ENCODE peak calls at places on chromosome 3, in seven cellular contexts. One of them, this sample, is unnamed.

GRCh38 chr3:72722930-72723726 is 125.1 kb downstream of the SHQ1 start:
- DNase-seq in effector CD4-positive, alpha-beta T cell: no peak
- DNase-seq in CD8-positive, alpha-beta T cell: no peak
- DNase-seq in WTC11: no peak
- DNase-seq in fibroblast of villous mesenchyme: peak
- DNase-seq in GF-D8: no peak
- DNase-seq in stimulated activated CD8-positive, alpha-beta memory T cell treated with anti-CD3 and anti-CD28 coated beads, Interleukin-12 subunit alpha, Interleukin-12 subunit beta, amount 100 ng/mL, for 4 hours: no peak
- DNase-seq in this sample: peak

GRCh38 chr3:184354121-184354728 is 7.2 kb downstream of the CLCN2 start:
- DNase-seq in CD8-positive, alpha-beta T cell: no peak
- DNase-seq in GF-D8: no peak
- DNase-seq in fibroblast of villous mesenchyme: no peak
- DNase-seq in stimulated activated CD8-positive, alpha-beta memory T cell treated with anti-CD3 and anti-CD28 coated beads, Interleukin-12 subunit alpha, Interleukin-12 subunit beta, amount 100 ng/mL, for 4 hours: no peak
- DNase-seq in WTC11: peak
- DNase-seq in effector CD4-positive, alpha-beta T cell: peak
- DNase-seq in this sample: no peak

GRCh38 chr3:135905058-135905724 is 60.3 kb upstream of the PPP2R3A start:
- DNase-seq in GF-D8: no peak
- DNase-seq in stimulated activated CD8-positive, alpha-beta memory T cell treated with anti-CD3 and anti-CD28 coated beads, Interleukin-12 subunit alpha, Interleukin-12 subunit beta, amount 100 ng/mL, for 4 hours: no peak
- DNase-seq in effector CD4-positive, alpha-beta T cell: no peak
- DNase-seq in fibroblast of villous mesenchyme: peak
- DNase-seq in CD8-positive, alpha-beta T cell: no peak
- DNase-seq in WTC11: no peak
- DNase-seq in this sample: no peak

GRCh38 chr3:145125307-145125706 is 1035.7 kb downstream of the PLOD2 start:
- DNase-seq in CD8-positive, alpha-beta T cell: no peak
- DNase-seq in stimulated activated CD8-positive, alpha-beta memory T cell treated with anti-CD3 and anti-CD28 coated beads, Interleukin-12 subunit alpha, Interleukin-12 subunit beta, amount 100 ng/mL, for 4 hours: no peak
- DNase-seq in fibroblast of villous mesenchyme: no peak
- DNase-seq in effector CD4-positive, alpha-beta T cell: no peak
- DNase-seq in WTC11: no peak
- DNase-seq in GF-D8: no peak
- DNase-seq in this sample: peak

GRCh38 chr3:157310329-157311065 is 126.2 kb upstream of the PTX3 start:
- DNase-seq in fibroblast of villous mesenchyme: no peak
- DNase-seq in WTC11: no peak
- DNase-seq in CD8-positive, alpha-beta T cell: no peak
- DNase-seq in effector CD4-positive, alpha-beta T cell: no peak
- DNase-seq in GF-D8: no peak
- DNase-seq in stimulated activated CD8-positive, alpha-beta memory T cell treated with anti-CD3 and anti-CD28 coated beads, Interleukin-12 subunit alpha, Interleukin-12 subunit beta, amount 100 ng/mL, for 4 hours: no peak
- DNase-seq in this sample: no peak

GRCh38 chr3:69951616-69952015 is 47.9 kb upstream of the SAMMSON start:
- DNase-seq in CD8-positive, alpha-beta T cell: no peak
- DNase-seq in WTC11: no peak
- DNase-seq in GF-D8: no peak
- DNase-seq in fibroblast of villous mesenchyme: no peak
- DNase-seq in effector CD4-positive, alpha-beta T cell: no peak
- DNase-seq in stimulated activated CD8-positive, alpha-beta memory T cell treated with anti-CD3 and anti-CD28 coated beads, Interleukin-12 subunit alpha, Interleukin-12 subunit beta, amount 100 ng/mL, for 4 hours: no peak
- DNase-seq in this sample: no peak

GRCh38 chr3:10839167-10839566 is 23.1 kb downstream of the SLC6A11 start:
- DNase-seq in effector CD4-positive, alpha-beta T cell: no peak
- DNase-seq in stimulated activated CD8-positive, alpha-beta memory T cell treated with anti-CD3 and anti-CD28 coated beads, Interleukin-12 subunit alpha, Interleukin-12 subunit beta, amount 100 ng/mL, for 4 hours: no peak
- DNase-seq in fibroblast of villous mesenchyme: no peak
- DNase-seq in CD8-positive, alpha-beta T cell: no peak
- DNase-seq in WTC11: no peak
- DNase-seq in GF-D8: no peak
- DNase-seq in this sample: no peak

GRCh38 chr3:105802073-105802706 is 66.6 kb downstream of the CBLB start:
- DNase-seq in fibroblast of villous mesenchyme: no peak
- DNase-seq in GF-D8: no peak
- DNase-seq in CD8-positive, alpha-beta T cell: no peak
- DNase-seq in WTC11: no peak
- DNase-seq in stimulated activated CD8-positive, alpha-beta memory T cell treated with anti-CD3 and anti-CD28 coated beads, Interleukin-12 subunit alpha, Interleukin-12 subunit beta, amount 100 ng/mL, for 4 hours: no peak
- DNase-seq in effector CD4-positive, alpha-beta T cell: no peak
- DNase-seq in this sample: no peak

GRCh38 chr3:16205156-16205870 is 30.8 kb downstream of the GALNT15 start:
- DNase-seq in stimulated activated CD8-positive, alpha-beta memory T cell treated with anti-CD3 and anti-CD28 coated beads, Interleukin-12 subunit alpha, Interleukin-12 subunit beta, amount 100 ng/mL, for 4 hours: no peak
- DNase-seq in GF-D8: no peak
- DNase-seq in fibroblast of villous mesenchyme: no peak
- DNase-seq in WTC11: no peak
- DNase-seq in CD8-positive, alpha-beta T cell: no peak
- DNase-seq in effector CD4-positive, alpha-beta T cell: no peak
- DNase-seq in this sample: no peak

GRCh38 chr3:100496711-100497261 is 4.4 kb downstream of the TMEM45A start:
- DNase-seq in CD8-positive, alpha-beta T cell: no peak
- DNase-seq in effector CD4-positive, alpha-beta T cell: no peak
- DNase-seq in GF-D8: no peak
- DNase-seq in stimulated activated CD8-positive, alpha-beta memory T cell treated with anti-CD3 and anti-CD28 coated beads, Interleukin-12 subunit alpha, Interleukin-12 subunit beta, amount 100 ng/mL, for 4 hours: no peak
- DNase-seq in WTC11: no peak
- DNase-seq in fibroblast of villous mesenchyme: peak
- DNase-seq in this sample: peak

GRCh38 chr3:33440328-33440577 is at the start of gene UBP1:
- DNase-seq in effector CD4-positive, alpha-beta T cell: no peak
- DNase-seq in CD8-positive, alpha-beta T cell: no peak
- DNase-seq in WTC11: peak
- DNase-seq in stimulated activated CD8-positive, alpha-beta memory T cell treated with anti-CD3 and anti-CD28 coated beads, Interleukin-12 subunit alpha, Interleukin-12 subunit beta, amount 100 ng/mL, for 4 hours: no peak
- DNase-seq in fibroblast of villous mesenchyme: no peak
- DNase-seq in GF-D8: no peak
- DNase-seq in this sample: no peak

GRCh38 chr3:29335438-29335837 is 54.6 kb downstream of the RBMS3 start:
- DNase-seq in effector CD4-positive, alpha-beta T cell: no peak
- DNase-seq in CD8-positive, alpha-beta T cell: no peak
- DNase-seq in fibroblast of villous mesenchyme: peak
- DNase-seq in WTC11: peak
- DNase-seq in GF-D8: no peak
- DNase-seq in stimulated activated CD8-positive, alpha-beta memory T cell treated with anti-CD3 and anti-CD28 coated beads, Interleukin-12 subunit alpha, Interleukin-12 subunit beta, amount 100 ng/mL, for 4 hours: no peak
- DNase-seq in this sample: peak

GRCh38 chr3:21345577-21345976 is 405.4 kb downstream of the ZNF385D start:
- DNase-seq in GF-D8: no peak
- DNase-seq in stimulated activated CD8-positive, alpha-beta memory T cell treated with anti-CD3 and anti-CD28 coated beads, Interleukin-12 subunit alpha, Interleukin-12 subunit beta, amount 100 ng/mL, for 4 hours: no peak
- DNase-seq in CD8-positive, alpha-beta T cell: no peak
- DNase-seq in effector CD4-positive, alpha-beta T cell: no peak
- DNase-seq in fibroblast of villous mesenchyme: no peak
- DNase-seq in WTC11: no peak
- DNase-seq in this sample: no peak

GRCh38 chr3:38318766-38319671 is 27.6 kb upstream of the XYLB start:
- DNase-seq in effector CD4-positive, alpha-beta T cell: no peak
- DNase-seq in fibroblast of villous mesenchyme: no peak
- DNase-seq in CD8-positive, alpha-beta T cell: no peak
- DNase-seq in WTC11: no peak
- DNase-seq in stimulated activated CD8-positive, alpha-beta memory T cell treated with anti-CD3 and anti-CD28 coated beads, Interleukin-12 subunit alpha, Interleukin-12 subunit beta, amount 100 ng/mL, for 4 hours: no peak
- DNase-seq in GF-D8: no peak
- DNase-seq in this sample: no peak

GRCh38 chr3:13052191-13052590 is 21.0 kb downstream of the IQSEC1 start:
- DNase-seq in WTC11: no peak
- DNase-seq in stimulated activated CD8-positive, alpha-beta memory T cell treated with anti-CD3 and anti-CD28 coated beads, Interleukin-12 subunit alpha, Interleukin-12 subunit beta, amount 100 ng/mL, for 4 hours: no peak
- DNase-seq in effector CD4-positive, alpha-beta T cell: no peak
- DNase-seq in GF-D8: no peak
- DNase-seq in fibroblast of villous mesenchyme: no peak
- DNase-seq in CD8-positive, alpha-beta T cell: no peak
- DNase-seq in this sample: no peak

GRCh38 chr3:155885299-155885698 is 14.8 kb downstream of the GMPS start:
- DNase-seq in WTC11: no peak
- DNase-seq in stimulated activated CD8-positive, alpha-beta memory T cell treated with anti-CD3 and anti-CD28 coated beads, Interleukin-12 subunit alpha, Interleukin-12 subunit beta, amount 100 ng/mL, for 4 hours: no peak
- DNase-seq in effector CD4-positive, alpha-beta T cell: no peak
- DNase-seq in fibroblast of villous mesenchyme: no peak
- DNase-seq in CD8-positive, alpha-beta T cell: no peak
- DNase-seq in GF-D8: no peak
- DNase-seq in this sample: no peak

GRCh38 chr3:156678216-156678615 is 3.8 kb downstream of the TIPARP start:
- DNase-seq in effector CD4-positive, alpha-beta T cell: no peak
- DNase-seq in WTC11: no peak
- DNase-seq in GF-D8: no peak
- DNase-seq in fibroblast of villous mesenchyme: no peak
- DNase-seq in CD8-positive, alpha-beta T cell: no peak
- DNase-seq in stimulated activated CD8-positive, alpha-beta memory T cell treated with anti-CD3 and anti-CD28 coated beads, Interleukin-12 subunit alpha, Interleukin-12 subunit beta, amount 100 ng/mL, for 4 hours: no peak
- DNase-seq in this sample: no peak

GRCh38 chr3:27508421-27508820 is 24.2 kb upstream of the SLC4A7 start:
- DNase-seq in WTC11: no peak
- DNase-seq in GF-D8: no peak
- DNase-seq in fibroblast of villous mesenchyme: no peak
- DNase-seq in CD8-positive, alpha-beta T cell: no peak
- DNase-seq in effector CD4-positive, alpha-beta T cell: no peak
- DNase-seq in stimulated activated CD8-positive, alpha-beta memory T cell treated with anti-CD3 and anti-CD28 coated beads, Interleukin-12 subunit alpha, Interleukin-12 subunit beta, amount 100 ng/mL, for 4 hours: no peak
- DNase-seq in this sample: no peak

GRCh38 chr3:191414732-191415131 is 46.2 kb upstream of the PYDC2 start:
- DNase-seq in effector CD4-positive, alpha-beta T cell: no peak
- DNase-seq in stimulated activated CD8-positive, alpha-beta memory T cell treated with anti-CD3 and anti-CD28 coated beads, Interleukin-12 subunit alpha, Interleukin-12 subunit beta, amount 100 ng/mL, for 4 hours: no peak
- DNase-seq in GF-D8: no peak
- DNase-seq in WTC11: no peak
- DNase-seq in fibroblast of villous mesenchyme: no peak
- DNase-seq in CD8-positive, alpha-beta T cell: no peak
- DNase-seq in this sample: no peak

GRCh38 chr3:109384164-109384563 is 46.8 kb upstream of the DPPA4 start:
- DNase-seq in WTC11: no peak
- DNase-seq in stimulated activated CD8-positive, alpha-beta memory T cell treated with anti-CD3 and anti-CD28 coated beads, Interleukin-12 subunit alpha, Interleukin-12 subunit beta, amount 100 ng/mL, for 4 hours: no peak
- DNase-seq in effector CD4-positive, alpha-beta T cell: no peak
- DNase-seq in GF-D8: no peak
- DNase-seq in CD8-positive, alpha-beta T cell: no peak
- DNase-seq in fibroblast of villous mesenchyme: no peak
- DNase-seq in this sample: no peak

GRCh38 chr3:151165221-151165620 is 37.8 kb downstream of the GPR171 start:
- DNase-seq in stimulated activated CD8-positive, alpha-beta memory T cell treated with anti-CD3 and anti-CD28 coated beads, Interleukin-12 subunit alpha, Interleukin-12 subunit beta, amount 100 ng/mL, for 4 hours: no peak
- DNase-seq in WTC11: no peak
- DNase-seq in CD8-positive, alpha-beta T cell: no peak
- DNase-seq in GF-D8: no peak
- DNase-seq in effector CD4-positive, alpha-beta T cell: no peak
- DNase-seq in fibroblast of villous mesenchyme: no peak
- DNase-seq in this sample: no peak

GRCh38 chr3:58049143-58049785 is 41.0 kb downstream of the FLNB start:
- DNase-seq in CD8-positive, alpha-beta T cell: no peak
- DNase-seq in fibroblast of villous mesenchyme: peak
- DNase-seq in WTC11: peak
- DNase-seq in stimulated activated CD8-positive, alpha-beta memory T cell treated with anti-CD3 and anti-CD28 coated beads, Interleukin-12 subunit alpha, Interleukin-12 subunit beta, amount 100 ng/mL, for 4 hours: no peak
- DNase-seq in effector CD4-positive, alpha-beta T cell: no peak
- DNase-seq in GF-D8: no peak
- DNase-seq in this sample: peak

GRCh38 chr3:10702961-10703740 is 112.9 kb upstream of the SLC6A11 start:
- DNase-seq in WTC11: peak
- DNase-seq in CD8-positive, alpha-beta T cell: no peak
- DNase-seq in GF-D8: no peak
- DNase-seq in effector CD4-positive, alpha-beta T cell: no peak
- DNase-seq in stimulated activated CD8-positive, alpha-beta memory T cell treated with anti-CD3 and anti-CD28 coated beads, Interleukin-12 subunit alpha, Interleukin-12 subunit beta, amount 100 ng/mL, for 4 hours: no peak
- DNase-seq in fibroblast of villous mesenchyme: no peak
- DNase-seq in this sample: no peak

GRCh38 chr3:185645596-185646381 is 59.7 kb downstream of the SENP2 start:
- DNase-seq in WTC11: peak
- DNase-seq in stimulated activated CD8-positive, alpha-beta memory T cell treated with anti-CD3 and anti-CD28 coated beads, Interleukin-12 subunit alpha, Interleukin-12 subunit beta, amount 100 ng/mL, for 4 hours: no peak
- DNase-seq in CD8-positive, alpha-beta T cell: no peak
- DNase-seq in fibroblast of villous mesenchyme: no peak
- DNase-seq in GF-D8: no peak
- DNase-seq in effector CD4-positive, alpha-beta T cell: no peak
- DNase-seq in this sample: peak

GRCh38 chr3:150268426-150269321 is 139.4 kb upstream of the TSC22D2 start:
- DNase-seq in stimulated activated CD8-positive, alpha-beta memory T cell treated with anti-CD3 and anti-CD28 coated beads, Interleukin-12 subunit alpha, Interleukin-12 subunit beta, amount 100 ng/mL, for 4 hours: no peak
- DNase-seq in GF-D8: no peak
- DNase-seq in fibroblast of villous mesenchyme: peak
- DNase-seq in effector CD4-positive, alpha-beta T cell: no peak
- DNase-seq in WTC11: no peak
- DNase-seq in CD8-positive, alpha-beta T cell: no peak
- DNase-seq in this sample: no peak

GRCh38 chr3:52083556-52084087 is 27.3 kb upstream of the DUSP7 start:
- DNase-seq in GF-D8: no peak
- DNase-seq in fibroblast of villous mesenchyme: no peak
- DNase-seq in WTC11: no peak
- DNase-seq in effector CD4-positive, alpha-beta T cell: no peak
- DNase-seq in CD8-positive, alpha-beta T cell: no peak
- DNase-seq in stimulated activated CD8-positive, alpha-beta memory T cell treated with anti-CD3 and anti-CD28 coated beads, Interleukin-12 subunit alpha, Interleukin-12 subunit beta, amount 100 ng/mL, for 4 hours: no peak
- DNase-seq in this sample: no peak

GRCh38 chr3:126539558-126540250 is 15.7 kb downstream of the CHST13 start:
- DNase-seq in stimulated activated CD8-positive, alpha-beta memory T cell treated with anti-CD3 and anti-CD28 coated beads, Interleukin-12 subunit alpha, Interleukin-12 subunit beta, amount 100 ng/mL, for 4 hours: no peak
- DNase-seq in effector CD4-positive, alpha-beta T cell: no peak
- DNase-seq in CD8-positive, alpha-beta T cell: no peak
- DNase-seq in GF-D8: no peak
- DNase-seq in WTC11: peak
- DNase-seq in fibroblast of villous mesenchyme: no peak
- DNase-seq in this sample: no peak

GRCh38 chr3:127744216-127744815 is 71.6 kb downstream of the ABTB1 start:
- DNase-seq in fibroblast of villous mesenchyme: peak
- DNase-seq in CD8-positive, alpha-beta T cell: no peak
- DNase-seq in WTC11: no peak
- DNase-seq in stimulated activated CD8-positive, alpha-beta memory T cell treated with anti-CD3 and anti-CD28 coated beads, Interleukin-12 subunit alpha, Interleukin-12 subunit beta, amount 100 ng/mL, for 4 hours: no peak
- DNase-seq in effector CD4-positive, alpha-beta T cell: no peak
- DNase-seq in GF-D8: no peak
- DNase-seq in this sample: no peak

GRCh38 chr3:30356901-30357753 is 249.3 kb upstream of the TGFBR2 start:
- DNase-seq in WTC11: no peak
- DNase-seq in effector CD4-positive, alpha-beta T cell: no peak
- DNase-seq in stimulated activated CD8-positive, alpha-beta memory T cell treated with anti-CD3 and anti-CD28 coated beads, Interleukin-12 subunit alpha, Interleukin-12 subunit beta, amount 100 ng/mL, for 4 hours: no peak
- DNase-seq in fibroblast of villous mesenchyme: no peak
- DNase-seq in CD8-positive, alpha-beta T cell: no peak
- DNase-seq in GF-D8: no peak
- DNase-seq in this sample: no peak

GRCh38 chr3:143433787-143434378 is 314.3 kb downstream of the CHST2 start:
- DNase-seq in stimulated activated CD8-positive, alpha-beta memory T cell treated with anti-CD3 and anti-CD28 coated beads, Interleukin-12 subunit alpha, Interleukin-12 subunit beta, amount 100 ng/mL, for 4 hours: no peak
- DNase-seq in CD8-positive, alpha-beta T cell: no peak
- DNase-seq in fibroblast of villous mesenchyme: no peak
- DNase-seq in GF-D8: no peak
- DNase-seq in WTC11: peak
- DNase-seq in effector CD4-positive, alpha-beta T cell: no peak
- DNase-seq in this sample: no peak

GRCh38 chr3:71232175-71232679 is 351.3 kb downstream of the FOXP1 start:
- DNase-seq in GF-D8: no peak
- DNase-seq in CD8-positive, alpha-beta T cell: no peak
- DNase-seq in WTC11: no peak
- DNase-seq in stimulated activated CD8-positive, alpha-beta memory T cell treated with anti-CD3 and anti-CD28 coated beads, Interleukin-12 subunit alpha, Interleukin-12 subunit beta, amount 100 ng/mL, for 4 hours: no peak
- DNase-seq in effector CD4-positive, alpha-beta T cell: no peak
- DNase-seq in fibroblast of villous mesenchyme: no peak
- DNase-seq in this sample: no peak

GRCh38 chr3:17581421-17582080 is 160.9 kb downstream of the TBC1D5 start:
- DNase-seq in WTC11: no peak
- DNase-seq in GF-D8: no peak
- DNase-seq in CD8-positive, alpha-beta T cell: no peak
- DNase-seq in fibroblast of villous mesenchyme: peak
- DNase-seq in stimulated activated CD8-positive, alpha-beta memory T cell treated with anti-CD3 and anti-CD28 coated beads, Interleukin-12 subunit alpha, Interleukin-12 subunit beta, amount 100 ng/mL, for 4 hours: no peak
- DNase-seq in effector CD4-positive, alpha-beta T cell: no peak
- DNase-seq in this sample: no peak

GRCh38 chr3:190538288-190538687 is 24.4 kb downstream of the IL1RAP start:
- DNase-seq in CD8-positive, alpha-beta T cell: no peak
- DNase-seq in fibroblast of villous mesenchyme: no peak
- DNase-seq in GF-D8: no peak
- DNase-seq in WTC11: no peak
- DNase-seq in effector CD4-positive, alpha-beta T cell: no peak
- DNase-seq in stimulated activated CD8-positive, alpha-beta memory T cell treated with anti-CD3 and anti-CD28 coated beads, Interleukin-12 subunit alpha, Interleukin-12 subunit beta, amount 100 ng/mL, for 4 hours: no peak
- DNase-seq in this sample: no peak